ENCODE peak calls at places on chromosomes 1 and 21, in ten cellular contexts. W is cardiac muscle cell, L is colonic mucosa, J is esophagus muscularis mucosa, Z is GM10248, B is stomach, R is GM20000, F is cardiac fibroblast, P is MCF 10A, N is heart right ventricle. E is an unnamed sample.

GRCh38 chr1:25068829-25069228 is 138.8 kb upstream of the RUNX3 start:
- DNase-seq in W (no peak), L (no peak), J (no peak), Z (peak), B (no peak), R (peak), F (no peak), P (no peak), N (no peak), E (no peak)

GRCh38 chr1:37965301-37965700 is 18.4 kb upstream of the INPP5B start:
- DNase-seq in W (no peak), L (no peak), J (no peak), Z (no peak), B (no peak), R (no peak), F (no peak), P (no peak), N (no peak), E (no peak)

GRCh38 chr21:41715649-41716321 is 51.1 kb downstream of the RIPK4 start:
- DNase-seq in W (no peak), L (peak), J (no peak), Z (no peak), B (no peak), R (no peak), F (no peak), P (peak), N (no peak), E (no peak)

GRCh38 chr1:84353665-84354064 is 44.6 kb upstream of the DNASE2B start:
- DNase-seq in W (peak), L (no peak), J (no peak), Z (no peak), B (no peak), R (no peak), F (peak), P (peak), N (no peak), E (no peak)

GRCh38 chr1:172993640-172994039 is 57.1 kb downstream of the TNFSF18 start:
- DNase-seq in W (no peak), L (no peak), J (no peak), Z (no peak), B (no peak), R (no peak), F (peak), P (no peak), N (no peak), E (no peak)

GRCh38 chr1:233081686-233082085 is 131.3 kb downstream of the NTPCR start:
- DNase-seq in W (no peak), L (no peak), J (no peak), Z (no peak), B (no peak), R (no peak), F (peak), P (no peak), N (no peak), E (peak)

GRCh38 chr1:44481701-44482100 is 76.6 kb downstream of the RNF220 start:
- DNase-seq in W (no peak), L (no peak), J (no peak), Z (no peak), B (no peak), R (no peak), F (no peak), P (no peak), N (no peak), E (no peak)

GRCh38 chr1:198359024-198359653 is 181.3 kb downstream of the ATP6V1G3 start:
- DNase-seq in W (peak), L (no peak), J (no peak), Z (no peak), B (no peak), R (no peak), F (peak), P (peak), N (no peak), E (no peak)

GRCh38 chr1:171788696-171789095 is 7.2 kb downstream of the METTL13 start:
- DNase-seq in W (peak), L (no peak), J (no peak), Z (no peak), B (no peak), R (no peak), F (peak), P (peak), N (no peak), E (no peak)

GRCh38 chr1:170535418-170535817 is 3.5 kb downstream of the GORAB start:
- DNase-seq in W (no peak), L (no peak), J (no peak), Z (no peak), B (no peak), R (no peak), F (no peak), P (no peak), N (no peak), E (no peak)

GRCh38 chr1:170531758-170532657 is at the start of gene GORAB:
- DNase-seq in W (peak), L (peak), J (peak), Z (peak), B (peak), R (peak), F (peak), P (peak), N (peak), E (peak)

GRCh38 chr1:170534626-170535147 is 2.7 kb downstream of the GORAB start:
- DNase-seq in W (no peak), L (no peak), J (no peak), Z (no peak), B (no peak), R (no peak), F (no peak), P (no peak), N (no peak), E (no peak)

GRCh38 chr1:170533331-170533730 is 1.4 kb downstream of the GORAB start:
- DNase-seq in W (peak), L (no peak), J (no peak), Z (no peak), B (no peak), R (no peak), F (peak), P (no peak), N (no peak), E (no peak)

DNA sequence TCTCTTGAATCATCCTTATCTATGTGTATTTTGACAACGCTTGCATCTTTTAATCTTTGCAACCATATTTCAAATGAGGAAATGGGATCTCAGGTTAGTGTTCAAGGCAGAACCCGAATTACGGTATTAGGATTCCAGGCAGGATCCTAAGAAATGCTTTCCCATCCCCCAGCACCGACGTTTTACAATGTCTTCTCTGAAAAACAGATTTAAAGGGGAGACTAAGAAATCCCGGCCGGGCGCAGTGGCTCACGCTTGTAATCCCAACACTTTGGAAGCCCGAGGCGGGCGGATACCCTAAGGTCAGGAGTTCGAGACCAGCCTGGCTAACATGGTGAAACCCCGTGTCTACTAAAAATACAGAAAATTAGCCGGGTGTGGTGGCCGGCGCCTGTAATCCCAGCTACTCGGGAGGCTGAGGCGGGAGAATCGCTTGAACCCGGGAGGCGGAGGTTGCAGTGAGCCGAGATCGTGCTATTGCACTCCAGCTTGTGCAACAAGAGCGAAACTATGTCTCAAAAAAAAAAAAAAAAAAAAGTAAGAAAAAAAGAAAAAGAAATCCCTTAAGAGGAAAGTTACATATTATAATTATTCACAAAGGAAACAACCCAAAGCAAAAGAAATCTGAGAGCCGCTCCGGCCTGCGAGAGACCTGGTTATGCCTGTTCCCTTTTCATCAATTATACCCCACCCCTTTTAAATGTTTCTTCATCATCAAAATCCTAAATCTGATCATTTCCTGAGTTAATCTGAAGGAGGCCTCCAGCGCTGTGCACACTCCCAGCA is 801 bp upstream of the GORAB start:
- DNase-seq in W (peak), L (peak), J (no peak), Z (no peak), B (no peak), R (no peak), F (peak), P (no peak), N (peak), E (no peak)
- TF ChIP-seq CTCF in W (no peak), L (no peak), J (no peak), Z (no peak), B (no peak), R (no peak), F (no peak), P (no peak), N (no peak), E (no peak)

GRCh38 chr21:27464643-27465042 is 497.8 kb upstream of the ADAMTS5 start:
- DNase-seq in W (no peak), L (no peak), J (no peak), Z (no peak), B (no peak), R (no peak), F (no peak), P (no peak), N (no peak), E (no peak)

GRCh38 chr21:27462786-27463185 is 495.9 kb upstream of the ADAMTS5 start:
- DNase-seq in W (no peak), L (no peak), J (no peak), Z (no peak), B (no peak), R (no peak), F (no peak), P (no peak), N (no peak), E (no peak)

GRCh38 chr21:27466175-27466574 is 499.3 kb upstream of the ADAMTS5 start:
- DNase-seq in W (peak), L (no peak), J (no peak), Z (no peak), B (no peak), R (no peak), F (peak), P (no peak), N (no peak), E (no peak)
- TF ChIP-seq CTCF in W (peak), L (no peak), J (no peak), Z (no peak), B (no peak), R (no peak), F (peak), P (no peak), N (no peak), E (no peak)

GRCh38 chr1:72221811-72222210 is 60.5 kb downstream of the NEGR1 start:
- DNase-seq in W (no peak), L (no peak), J (no peak), Z (no peak), B (no peak), R (no peak), F (no peak), P (no peak), N (no peak), E (no peak)

DNA sequence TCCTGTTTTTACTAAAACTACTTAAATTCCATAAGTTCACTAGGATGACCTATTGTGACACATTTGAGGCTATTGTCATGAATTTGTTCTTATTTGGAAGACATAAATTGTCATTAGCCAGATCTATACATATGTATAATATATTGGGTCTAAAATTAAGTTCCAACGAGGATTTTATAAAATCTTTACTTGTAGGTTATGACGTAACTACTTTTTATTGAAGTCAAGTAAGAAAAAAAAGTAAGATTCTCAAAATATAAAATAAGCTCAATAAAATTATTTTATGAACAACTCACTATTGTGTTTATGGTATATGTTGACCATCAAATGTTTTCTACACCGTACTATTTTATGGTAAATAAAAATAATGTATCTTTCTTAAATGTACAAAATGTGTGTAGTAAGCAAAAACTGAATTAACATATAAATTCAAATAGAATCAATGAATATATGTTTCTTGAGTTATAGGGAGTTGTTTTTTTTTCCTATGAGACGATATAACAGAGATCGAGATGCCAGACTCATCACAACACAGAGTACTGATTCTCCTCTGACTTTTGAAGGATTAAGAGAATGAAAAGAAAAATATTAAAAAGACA is 64.1 kb downstream of the NEGR1 start:
- DNase-seq in W (no peak), L (no peak), J (no peak), Z (no peak), B (no peak), R (no peak), F (no peak), P (no peak), N (no peak), E (no peak)
- TF ChIP-seq CTCF in W (no peak), L (no peak), J (no peak), Z (no peak), B (no peak), R (no peak), F (no peak), P (no peak), N (no peak), E (no peak)

GRCh38 chr21:26961704-26962103 is 5.2 kb downstream of the ADAMTS5 start:
- DNase-seq in W (no peak), L (peak), J (no peak), Z (no peak), B (no peak), R (no peak), F (no peak), P (peak), N (no peak), E (no peak)
- TF ChIP-seq CTCF in W (peak), L (no peak), J (peak), Z (no peak), B (no peak), R (no peak), F (peak), P (no peak), N (peak), E (peak)

E was measured in neural crest cell.